ENCODE peak calls at places on chromosomes 5 and 9, in nine cellular contexts. E is nucleus accumbens, L is PC-3, M is AG09309, J is NCI-H1417, W is NCI-H1092, G is NCI-H774, U is HuH-7, P is lower leg skin. F is an unnamed sample.

GRCh38 chr9:131423171-131423581 is 29.3 kb downstream of the PRRC2B start:
- DNase-seq in E (peak), L (peak), M (no peak), J (peak), W (no peak), G (peak), U (no peak), P (peak), F (no peak)

GRCh38 chr9:16671591-16672137 is 198.8 kb downstream of the BNC2 start:
- DNase-seq in E (no peak), L (peak), M (peak), J (peak), W (peak), G (no peak), U (no peak), P (no peak), F (no peak)

GRCh38 chr9:127347831-127348699 is 48.9 kb upstream of the SLC2A8 start:
- DNase-seq in E (no peak), L (no peak), M (no peak), J (no peak), W (no peak), G (no peak), U (peak), P (no peak), F (no peak)

GRCh38 chr5:69414885-69415583 is at the start of gene MARVELD2:
- DNase-seq in E (peak), L (peak), M (no peak), J (peak), W (no peak), G (peak), U (peak), P (peak), F (peak)

GRCh38 chr5:14405267-14405666 is 176.3 kb upstream of the OTULINL start:
- DNase-seq in E (no peak), L (peak), M (no peak), J (no peak), W (no peak), G (no peak), U (peak), P (no peak), F (no peak)

GRCh38 chr5:16867585-16867953 is 68.5 kb downstream of the MYO10 start:
- DNase-seq in E (no peak), L (no peak), M (no peak), J (peak), W (no peak), G (no peak), U (no peak), P (no peak), F (no peak)

GRCh38 chr5:56601641-56602071 is 213.7 kb upstream of the MAP3K1 start:
- DNase-seq in E (no peak), L (no peak), M (no peak), J (peak), W (no peak), G (no peak), U (no peak), P (no peak), F (no peak)

GRCh38 chr5:111984044-111984443 is 227.1 kb upstream of the NREP start:
- DNase-seq in E (no peak), L (peak), M (peak), J (no peak), W (no peak), G (no peak), U (no peak), P (no peak), F (peak)

GRCh38 chr9:101999441-101999840 is 261.0 kb upstream of the GRIN3A start:
- DNase-seq in E (no peak), L (no peak), M (no peak), J (peak), W (peak), G (peak), U (no peak), P (no peak), F (no peak)

GRCh38 chr5:72246954-72247442 is 73.0 kb downstream of the MRPS27 start:
- DNase-seq in E (no peak), L (peak), M (no peak), J (no peak), W (no peak), G (no peak), U (no peak), P (no peak), F (no peak)

GRCh38 chr9:117413346-117414219 is 1.3 kb downstream of the ASTN2 start:
- DNase-seq in E (no peak), L (no peak), M (no peak), J (no peak), W (peak), G (peak), U (no peak), P (no peak), F (no peak)

GRCh38 chr9:83431470-83432060 is 106.6 kb downstream of the FRMD3 start:
- DNase-seq in E (no peak), L (peak), M (no peak), J (no peak), W (no peak), G (no peak), U (no peak), P (no peak), F (no peak)

GRCh38 chr5:112006721-112007120 is 249.7 kb upstream of the NREP start:
- DNase-seq in E (no peak), L (peak), M (no peak), J (no peak), W (no peak), G (no peak), U (no peak), P (no peak), F (no peak)

GRCh38 chr9:16705121-16705604 is 165.3 kb downstream of the BNC2 start:
- DNase-seq in E (peak), L (peak), M (peak), J (no peak), W (no peak), G (no peak), U (no peak), P (peak), F (peak)

GRCh38 chr5:95759634-95760033 is 28.5 kb downstream of the RHOBTB3 start:
- DNase-seq in E (no peak), L (peak), M (no peak), J (peak), W (no peak), G (peak), U (peak), P (no peak), F (peak)

GRCh38 chr5:111227805-111228204 is 3.6 kb downstream of the CAMK4 start:
- DNase-seq in E (no peak), L (peak), M (peak), J (no peak), W (no peak), G (no peak), U (no peak), P (no peak), F (no peak)

GRCh38 chr9:33466565-33467495 is 6.9 kb downstream of the NOL6 start:
- DNase-seq in E (no peak), L (peak), M (no peak), J (peak), W (peak), G (no peak), U (peak), P (no peak), F (no peak)

GRCh38 chr9:89096807-89097206 is 81.8 kb downstream of the SHC3 start:
- DNase-seq in E (no peak), L (no peak), M (no peak), J (no peak), W (no peak), G (no peak), U (no peak), P (no peak), F (no peak)

GRCh38 chr5:25181249-25181648 is 536.5 kb upstream of the CDH10 start:
- DNase-seq in E (no peak), L (no peak), M (no peak), J (no peak), W (no peak), G (no peak), U (no peak), P (no peak), F (no peak)

GRCh38 chr5:115289104-115289503 is 7.3 kb downstream of the CCDC112 start:
- DNase-seq in E (no peak), L (no peak), M (no peak), J (no peak), W (no peak), G (no peak), U (no peak), P (no peak), F (no peak)

GRCh38 chr9:504921-505821 is 290.5 kb downstream of the DOCK8 start:
- DNase-seq in E (no peak), L (peak), M (no peak), J (no peak), W (no peak), G (no peak), U (peak), P (no peak), F (no peak)

GRCh38 chr5:53917095-53917494 is 356.7 kb downstream of the NDUFS4 start:
- DNase-seq in E (no peak), L (peak), M (peak), J (no peak), W (no peak), G (no peak), U (no peak), P (no peak), F (no peak)

GRCh38 chr5:59640411-59640810 is 253.1 kb downstream of the PDE4D start:
- DNase-seq in E (no peak), L (peak), M (no peak), J (no peak), W (no peak), G (no peak), U (no peak), P (no peak), F (no peak)

GRCh38 chr5:102865510-102866314 is 110.6 kb downstream of the PAM start:
- DNase-seq in E (no peak), L (peak), M (peak), J (peak), W (peak), G (peak), U (peak), P (peak), F (peak)

GRCh38 chr9:129202613-129203555 is 24.8 kb upstream of the IER5L start:
- DNase-seq in E (peak), L (peak), M (no peak), J (peak), W (peak), G (peak), U (peak), P (peak), F (peak)

GRCh38 chr5:150429410-150429873 is 16.7 kb upstream of the CD74 start:
- DNase-seq in E (no peak), L (no peak), M (no peak), J (no peak), W (no peak), G (no peak), U (no peak), P (no peak), F (no peak)

GRCh38 chr9:22129134-22129533 is 120.0 kb upstream of the CDKN2B start:
- DNase-seq in E (no peak), L (no peak), M (no peak), J (no peak), W (no peak), G (no peak), U (no peak), P (no peak), F (no peak)

F was measured in smooth muscle cell of the brain vasculature.